ENCODE peak calls at places on chromosome 19, in seven cellular contexts. Q is stimulated activated CD8-positive, alpha-beta memory T cell treated with anti-CD3 and anti-CD28 coated beads, Interleukin-7, amount 100 ng/mL, for 48 hours; U is fibroblast of the aortic adventitia; D is fibroblast of mammary gland; X is omental fat pad; M is EL; N is ELR. J is an unnamed sample.

GRCh38 chr19:28633223-28634030 is 579.5 kb downstream of the UQCRFS1 start:
- DNase-seq in N (peak; percentile 47), Q (peak; percentile 8), M (peak; percentile 56), X (no peak), D (peak; percentile 66), U (peak; percentile 78), J (peak; percentile 41)

GRCh38 chr19:42219812-42220750 is at the start of gene ZNF526:
- DNase-seq in N (peak; percentile 97), U (peak; percentile 96), D (peak; percentile 96), X (peak; percentile 83), Q (peak; percentile 96), M (peak; percentile 98), J (peak; percentile 94)

GRCh38 chr19:541699-542098 is 2.2 kb upstream of the GZMM start:
- DNase-seq in Q (no peak), M (no peak), N (no peak), D (no peak), U (no peak), X (no peak), J (no peak)

GRCh38 chr19:17475541-17476115 is 5.3 kb downstream of the SLC27A1 start:
- DNase-seq in U (peak; percentile 37), Q (no peak), M (peak; percentile 52), X (no peak), N (peak; percentile 26), D (peak; percentile 20), J (no peak)

GRCh38 chr19:46818812-46819211 is 30.4 kb upstream of the SLC1A5 start:
- DNase-seq in N (peak; percentile 39), M (peak; percentile 52), D (peak; percentile 53), Q (no peak), X (no peak), U (peak; percentile 38), J (peak; percentile 43)

GRCh38 chr19:41876847-41877489 is at the start of gene CD79A:
- DNase-seq in M (no peak), U (no peak), X (no peak), Q (no peak), D (no peak), N (no peak), J (no peak)

GRCh38 chr19:7628589-7629311 is 595 bp downstream of the XAB2 start:
- DNase-seq in D (no peak), N (peak; percentile 13), U (no peak), X (no peak), M (no peak), Q (no peak), J (no peak)

GRCh38 chr19:13260883-13261653 is 110.9 kb downstream of the IER2 start:
- DNase-seq in N (peak; percentile 97), X (no peak), Q (no peak), U (peak; percentile 87), D (peak; percentile 95), M (peak; percentile 87), J (peak; percentile 62)

GRCh38 chr19:6091771-6092291 is 18.5 kb downstream of the RFX2 start:
- DNase-seq in D (peak; percentile 45), Q (no peak), X (no peak), U (peak; percentile 80), M (peak; percentile 21), N (peak; percentile 25), J (peak; percentile 70)

GRCh38 chr19:11767633-11768133 is 883 bp downstream of the ZNF441 start:
- DNase-seq in N (peak; percentile 51), U (peak; percentile 38), D (peak; percentile 33), X (no peak), Q (no peak), M (peak; percentile 37), J (peak; percentile 50)

GRCh38 chr19:30107351-30107750 is 165.3 kb downstream of the URI1 start:
- DNase-seq in N (no peak), U (no peak), D (no peak), Q (no peak), X (no peak), M (no peak), J (no peak)

GRCh38 chr19:21202865-21203494 is 61.1 kb downstream of the ZNF431 start:
- DNase-seq in D (peak; percentile 41), U (peak; percentile 14), X (no peak), Q (no peak), N (peak; percentile 53), M (peak; percentile 64), J (peak; percentile 25)

GRCh38 chr19:16160943-16161560 is 12.3 kb downstream of the CIB3 start:
- DNase-seq in Q (peak; percentile 53), U (peak; percentile 38), M (peak; percentile 80), N (peak; percentile 96), X (no peak), D (peak; percentile 89), J (peak; percentile 70)

GRCh38 chr19:6113616-6114188 is 3.4 kb upstream of the RFX2 start:
- DNase-seq in X (no peak), D (peak; percentile 69), Q (no peak), M (no peak), N (no peak), U (no peak), J (no peak)

GRCh38 chr19:27775395-27775794 is 1437.6 kb downstream of the UQCRFS1 start:
- DNase-seq in M (no peak), Q (no peak), X (no peak), D (no peak), U (no peak), N (peak; percentile 3), J (no peak)

GRCh38 chr19:23774156-23774971 is 15.7 kb upstream of the ZNF681 start:
- DNase-seq in D (peak; percentile 2), X (no peak), U (no peak), Q (no peak), M (no peak), N (no peak), J (peak; percentile 53)

GRCh38 chr19:20165971-20166592 is 932 bp upstream of the ZNF486 start:
- DNase-seq in Q (no peak), N (no peak), D (no peak), M (no peak), X (no peak), U (no peak), J (no peak)

GRCh38 chr19:579111-579841 is 6.9 kb downstream of the BSG start:
- DNase-seq in N (no peak), D (no peak), Q (no peak), M (no peak), X (no peak), U (no peak), J (no peak)

GRCh38 chr19:14434157-14434501 is 1.0 kb downstream of the PKN1 start:
- DNase-seq in D (no peak), M (no peak), X (no peak), U (no peak), Q (no peak), N (no peak), J (no peak)

GRCh38 chr19:12293771-12294307 is 844 bp downstream of the ZNF44 start:
- DNase-seq in M (peak; percentile 69), X (peak; percentile 34), Q (peak; percentile 11), N (peak; percentile 83), D (peak; percentile 57), U (peak; percentile 58), J (peak; percentile 82)

GRCh38 chr19:57437931-57438330 is 2.8 kb downstream of the ZNF749 start:
- DNase-seq in Q (no peak), X (no peak), M (peak; percentile 56), N (peak; percentile 72), D (no peak), U (no peak), J (no peak)

GRCh38 chr19:676007-676342 is 217 bp upstream of the FSTL3 start:
- DNase-seq in M (no peak), D (no peak), X (no peak), U (no peak), Q (no peak), N (no peak), J (no peak)

GRCh38 chr19:31597616-31598015 is 248.4 kb upstream of the TSHZ3 start:
- DNase-seq in N (no peak), X (no peak), M (no peak), D (no peak), Q (no peak), U (no peak), J (no peak)

GRCh38 chr19:45162464-45163143 is 1.8 kb upstream of the NKPD1 start:
- DNase-seq in N (no peak), M (no peak), U (no peak), D (no peak), Q (no peak), X (no peak), J (no peak)

GRCh38 chr19:4454621-4454951 is 3.0 kb downstream of the UBXN6 start:
- DNase-seq in N (no peak), U (no peak), Q (no peak), M (no peak), D (no peak), X (no peak), J (no peak)

GRCh38 chr19:2235396-2236284 is 489 bp downstream of the PLEKHJ1 start:
- DNase-seq in M (peak; percentile 25), Q (no peak), U (no peak), X (no peak), N (peak; percentile 38), D (no peak), J (no peak)

GRCh38 chr19:2549701-2550191 is 73.8 kb downstream of the GADD45B start:
- DNase-seq in D (peak; percentile 94), U (peak; percentile 95), N (peak; percentile 78), X (no peak), Q (no peak), M (peak; percentile 88), J (peak; percentile 83)

GRCh38 chr19:51703655-51704515 is 10.8 kb downstream of the SPACA6 start:
- DNase-seq in D (peak; percentile 88), M (peak; percentile 90), U (peak; percentile 88), N (peak; percentile 90), X (peak; percentile 96), Q (peak; percentile 89), J (peak; percentile 89)

GRCh38 chr19:48833977-48834376 is 2.3 kb downstream of the HSD17B14 start:
- DNase-seq in Q (no peak), X (no peak), U (no peak), N (no peak), D (no peak), M (no peak), J (no peak)